ENCODE peak calls at places on chromosome 19, in five cellular contexts. W is psoas muscle, I is fibroblast of lung, E is thoracic aorta, K is body of pancreas. U is an unnamed sample.

GRCh38 chr19:489418-490196 is 6.7 kb upstream of the MADCAM1 start:
- DNase-seq in W (peak; percentile 58), I (peak; percentile 33), K (no peak), E (no peak), U (no peak)

GRCh38 chr19:4301590-4302237 is 475 bp downstream of the TMIGD2 start:
- DNase-seq in I (no peak), K (no peak), E (no peak), W (no peak), U (no peak)

GRCh38 chr19:10412257-10412977 is 7.9 kb upstream of the PDE4A start:
- DNase-seq in E (no peak), I (no peak), K (no peak), W (no peak), U (no peak)

GRCh38 chr19:39778763-39779162 is at the start of gene LEUTX:
- DNase-seq in W (no peak), K (no peak), I (no peak), E (no peak), U (no peak)

GRCh38 chr19:50516859-50517703 is 3.4 kb upstream of the ASPDH start:
- DNase-seq in K (no peak), I (no peak), E (no peak), W (no peak), U (no peak)

GRCh38 chr19:39676004-39676403 is 20.3 kb downstream of the LGALS16 start:
- DNase-seq in K (no peak), I (no peak), E (no peak), W (no peak), U (no peak)

GRCh38 chr19:41889896-41890295 is 6.9 kb downstream of the ARHGEF1 start:
- DNase-seq in K (no peak), W (no peak), E (no peak), I (no peak), U (no peak)

GRCh38 chr19:42563352-42564210 is 31.1 kb downstream of the CEACAM8 start:
- DNase-seq in W (no peak), I (peak; percentile 36), E (no peak), K (peak; percentile 50), U (peak; percentile 57)

GRCh38 chr19:27796540-27796939 is 1416.4 kb downstream of the UQCRFS1 start:
- DNase-seq in E (no peak), W (no peak), I (no peak), K (no peak), U (no peak)

GRCh38 chr19:11848594-11849263 is at the start of gene ZNF439:
- DNase-seq in E (peak; percentile 82), W (peak; percentile 89), I (peak; percentile 72), K (peak; percentile 94), U (peak; percentile 95)

GRCh38 chr19:52786078-52786463 is 520 bp downstream of the ZNF600 start:
- DNase-seq in I (no peak), E (no peak), W (peak; percentile 15), K (peak; percentile 5), U (no peak)

GRCh38 chr19:38425810-38426466 is at the start of gene RASGRP4:
- DNase-seq in I (no peak), K (peak; percentile 28), E (no peak), W (no peak), U (no peak)

GRCh38 chr19:55373993-55374757 is 2.5 kb upstream of the TMEM190 start:
- DNase-seq in I (peak; percentile 52), E (no peak), K (no peak), W (no peak), U (no peak)

GRCh38 chr19:10390652-10391286 is 10.4 kb upstream of the TYK2 start:
- DNase-seq in K (peak; percentile 82), W (peak; percentile 57), I (peak; percentile 78), E (no peak), U (peak; percentile 75)

GRCh38 chr19:45405435-45406164 is 731 bp upstream of the PPP1R13L start:
- DNase-seq in E (peak; percentile 65), K (peak; percentile 93), I (peak; percentile 85), W (peak; percentile 89), U (peak; percentile 94)

GRCh38 chr19:45406957-45407375 is 522 bp downstream of the POLR1G start:
- DNase-seq in I (no peak), E (no peak), W (no peak), K (no peak), U (no peak)

GRCh38 chr19:45406165-45406956 is at the start of gene POLR1G:
- DNase-seq in W (peak; percentile 76), K (peak; percentile 82), I (peak; percentile 79), E (no peak), U (peak; percentile 79)

GRCh38 chr19:45408121-45408520 is 1.7 kb downstream of the POLR1G start:
- DNase-seq in W (no peak), K (no peak), I (no peak), E (no peak), U (no peak)

DNA sequence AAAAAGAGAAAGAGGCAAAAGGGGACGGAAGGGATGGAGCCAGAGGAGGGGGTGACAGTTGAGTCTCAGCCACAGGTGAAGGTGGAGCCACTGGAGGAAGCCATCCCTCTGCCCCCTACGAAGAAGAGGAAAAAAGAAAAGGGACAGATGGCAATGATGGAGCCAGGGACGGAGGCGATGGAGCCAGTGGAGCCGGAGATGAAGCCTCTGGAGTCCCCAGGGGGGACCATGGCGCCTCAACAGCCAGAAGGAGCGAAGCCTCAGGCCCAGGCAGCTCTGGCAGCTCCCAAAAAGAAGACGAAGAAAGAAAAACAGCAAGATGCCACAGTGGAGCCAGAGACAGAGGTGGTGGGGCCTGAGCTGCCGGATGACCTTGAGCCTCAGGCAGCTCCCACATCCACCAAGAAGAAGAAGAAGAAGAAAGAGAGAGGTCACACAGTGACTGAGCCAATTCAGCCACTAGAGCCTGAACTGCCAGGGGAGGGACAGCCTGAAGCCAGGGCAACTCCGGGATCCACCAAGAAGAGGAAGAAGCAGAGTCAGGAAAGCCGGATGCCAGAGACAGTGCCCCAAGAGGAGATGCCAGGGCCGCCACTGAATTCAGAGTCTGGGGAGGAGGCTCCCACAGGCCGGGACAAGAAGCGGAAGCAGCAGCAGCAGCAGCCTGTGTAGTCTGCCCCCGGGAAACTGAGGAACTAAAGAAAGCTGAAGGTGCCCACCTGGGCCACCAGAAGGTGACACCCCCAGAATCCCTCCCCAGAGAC is 2.6 kb downstream of the POLR1G start:
- DNase-seq in E (no peak), I (no peak), W (no peak), K (no peak), U (no peak)
- TF ChIP-seq CTCF in E (no peak), I (no peak), W (no peak), K (no peak), U (no peak)

GRCh38 chr19:16519230-16519687 is 23.0 kb downstream of the CHERP start:
- DNase-seq in W (no peak), E (no peak), K (no peak), I (no peak), U (no peak)
- H3K4me1 ChIP-seq in W (no peaks in the 10 kb centered on the region), E (no peaks in the 10 kb centered on the region), K (no peaks in the 10 kb centered on the region), I (no peaks in the 10 kb centered on the region), U (no peaks in the 10 kb centered on the region)

GRCh38 chr19:33332248-33332647 is 29.9 kb upstream of the CEBPA start:
- DNase-seq in I (no peak), W (no peak), E (no peak), K (peak; percentile 52), U (no peak)

GRCh38 chr19:33325920-33326319 is 23.6 kb upstream of the CEBPA start:
- DNase-seq in K (peak; percentile 17), I (peak; percentile 72), W (peak; percentile 72), E (no peak), U (peak; percentile 65)

GRCh38 chr19:33329727-33330126 is 27.4 kb upstream of the CEBPA start:
- DNase-seq in E (no peak), K (no peak), W (no peak), I (no peak), U (no peak)

GRCh38 chr19:33333151-33333550 is 30.8 kb upstream of the CEBPA start:
- DNase-seq in I (no peak), W (no peak), E (no peak), K (no peak), U (no peak)

GRCh38 chr19:33329060-33329459 is 26.7 kb upstream of the CEBPA start:
- DNase-seq in W (no peak), E (no peak), I (no peak), K (no peak), U (no peak)
- H3K4me3 ChIP-seq in W (no peak overlapping the region), E (no peak overlapping the region), I (no peak overlapping the region), K (no peak overlapping the region), U (no peak overlapping the region)

GRCh38 chr19:13153627-13154240 is 3.5 kb downstream of the IER2 start:
- DNase-seq in I (peak; percentile 51), W (peak; percentile 50), K (peak; percentile 60), E (no peak), U (no peak)
- TF ChIP-seq CTCF in I (no peak), W (no peak), K (no peak), E (no peak), U (no peak)

DNA sequence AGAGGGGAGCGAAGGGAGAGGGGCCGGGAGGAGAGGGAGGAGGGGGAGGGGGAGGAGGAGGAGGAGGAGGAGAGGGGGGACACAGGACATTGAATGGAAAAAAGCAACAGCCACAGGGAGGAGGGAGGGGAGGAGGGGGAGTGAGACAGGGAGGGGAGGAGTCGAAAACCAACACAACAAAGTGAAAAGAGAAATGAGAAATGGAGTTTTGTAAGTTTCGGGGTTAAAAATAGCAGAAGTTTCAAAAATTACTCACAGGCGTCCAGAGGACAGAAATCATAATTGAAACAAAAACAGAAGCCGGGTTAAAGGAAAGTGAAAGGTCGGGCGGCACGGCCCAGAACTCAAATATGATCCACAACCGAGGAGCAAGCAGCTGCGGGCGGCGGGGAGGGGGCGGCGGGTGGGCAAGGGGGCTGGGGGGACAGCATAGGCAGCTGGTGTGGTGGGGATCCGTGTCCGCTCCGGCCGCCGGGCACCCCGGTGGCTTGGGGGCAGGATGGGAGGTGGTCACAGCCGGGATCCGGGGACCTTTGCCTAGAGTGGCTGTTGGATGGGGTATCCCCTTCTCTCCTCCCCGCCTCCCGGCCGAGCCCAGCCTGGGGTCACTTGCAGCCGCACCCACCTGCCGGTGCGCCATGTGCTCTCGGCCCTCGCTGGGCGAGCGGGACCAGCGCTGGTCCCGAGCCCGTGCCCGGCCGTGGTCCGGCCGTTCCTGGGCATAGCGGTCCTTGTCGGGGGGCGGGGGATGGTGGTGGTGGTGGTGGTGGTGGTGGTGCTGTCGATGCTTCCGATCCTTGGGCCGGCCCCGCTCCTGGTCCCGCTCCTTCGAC is 58.1 kb downstream of the IER2 start:
- DNase-seq in W (peak; percentile 28), I (peak; percentile 88), K (peak; percentile 24), E (no peak), U (no peak)
- H3K4me1 ChIP-seq in W (no peaks in the 10 kb centered on the region), I (no peaks in the 10 kb centered on the region), K (no peaks in the 10 kb centered on the region), E (peaks cover 4% of the 10 kb centered on the region), U (peaks cover 12% of the 10 kb centered on the region)

GRCh38 chr19:7924651-7925170 is 1.2 kb downstream of the CTXN1 start:
- DNase-seq in I (no peak), W (peak; percentile 21), K (no peak), E (no peak), U (no peak)
- H3K4me3 ChIP-seq in I (no peak overlapping the region), W (peak overlapping the region; percentile 55), K (no peak overlapping the region), E (peak overlapping the region; percentile 64), U (no peak overlapping the region)

U was measured in right atrium auricular region.